ENCODE peak calls at places on chromosome 1, in five cellular contexts. O, M, H, R and E are unnamed samples.

GRCh38 chr1:44592208-44593145 is 81.8 kb downstream of the TMEM53 start:
- DNase-seq in O (peak), M (no peak), H (peak), R (no peak), E (no peak)

GRCh38 chr1:47585141-47585902 is 147.5 kb downstream of the FOXD2 start:
- DNase-seq in O (no peak), M (no peak), H (peak), R (no peak), E (no peak)

GRCh38 chr1:220879509-220880366 is 495 bp downstream of the HLX start:
- DNase-seq in O (no peak), M (peak), H (peak), R (no peak), E (peak)

GRCh38 chr1:228321478-228321877 is 85.2 kb downstream of the TRIM11 start:
- DNase-seq in O (no peak), M (no peak), H (no peak), R (no peak), E (no peak)

GRCh38 chr1:198560093-198560638 is 19.7 kb upstream of the ATP6V1G3 start:
- DNase-seq in O (no peak), M (no peak), H (no peak), R (no peak), E (peak)

GRCh38 chr1:9942399-9942938 is 722 bp downstream of the LZIC start:
- DNase-seq in O (peak), M (no peak), H (peak), R (peak), E (peak)

GRCh38 chr1:177082855-177083741 is 81.4 kb downstream of the ASTN1 start:
- DNase-seq in O (no peak), M (no peak), H (no peak), R (peak), E (no peak)

GRCh38 chr1:239816090-239816812 is 275.4 kb upstream of the FMN2 start:
- DNase-seq in O (no peak), M (peak), H (peak), R (peak), E (peak)

GRCh38 chr1:195105281-195105680 is 1503.0 kb downstream of the KCNT2 start:
- DNase-seq in O (no peak), M (no peak), H (no peak), R (no peak), E (no peak)

GRCh38 chr1:5748286-5749225 is 243.7 kb downstream of the NPHP4 start:
- DNase-seq in O (no peak), M (no peak), H (no peak), R (no peak), E (no peak)

GRCh38 chr1:209512821-209513220 is 70.7 kb upstream of the CAMK1G start:
- DNase-seq in O (no peak), M (no peak), H (no peak), R (no peak), E (no peak)

GRCh38 chr1:205172729-205173366 is 38.7 kb downstream of the DSTYK start:
- DNase-seq in O (no peak), M (no peak), H (no peak), R (peak), E (no peak)

GRCh38 chr1:51331206-51332100 is 1.1 kb upstream of the TTC39A start:
- DNase-seq in O (no peak), M (peak), H (peak), R (no peak), E (peak)

GRCh38 chr1:33327587-33328325 is 6.9 kb upstream of the A3GALT2 start:
- DNase-seq in O (peak), M (no peak), H (no peak), R (peak), E (no peak)

GRCh38 chr1:7596126-7596755 is 174.9 kb upstream of the VAMP3 start:
- DNase-seq in O (no peak), M (no peak), H (no peak), R (no peak), E (no peak)

GRCh38 chr1:2594001-2594640 is 7.5 kb downstream of the PRXL2B start:
- DNase-seq in O (no peak), M (no peak), H (no peak), R (no peak), E (peak)

GRCh38 chr1:117174851-117175250 is 35.9 kb downstream of the VTCN1 start:
- DNase-seq in O (no peak), M (no peak), H (no peak), R (no peak), E (no peak)

GRCh38 chr1:206839006-206839560 is 26.3 kb upstream of the IL20 start:
- DNase-seq in O (no peak), M (no peak), H (no peak), R (no peak), E (no peak)

GRCh38 chr1:9573723-9574122 is 15.0 kb upstream of the TMEM201 start:
- DNase-seq in O (no peak), M (no peak), H (peak), R (no peak), E (no peak)

GRCh38 chr1:236391008-236391407 is 3.1 kb upstream of the EDARADD start:
- DNase-seq in O (no peak), M (no peak), H (no peak), R (no peak), E (no peak)

GRCh38 chr1:54886724-54887664 is at the start of gene DHCR24:
- DNase-seq in O (peak), M (peak), H (peak), R (no peak), E (peak)

GRCh38 chr1:216261631-216262030 is 161.6 kb downstream of the USH2A start:
- DNase-seq in O (no peak), M (no peak), H (no peak), R (no peak), E (no peak)

GRCh38 chr1:43552813-43553212 is 22.1 kb downstream of the PTPRF start:
- DNase-seq in O (peak), M (no peak), H (no peak), R (peak), E (no peak)

GRCh38 chr1:85259866-85260345 is 444 bp upstream of the C1orf52 start:
- DNase-seq in O (no peak), M (no peak), H (peak), R (no peak), E (no peak)

GRCh38 chr1:232057217-232057895 is 430.8 kb downstream of the DISC1 start:
- DNase-seq in O (no peak), M (peak), H (no peak), R (no peak), E (no peak)

GRCh38 chr1:235455806-235456205 is 48.4 kb downstream of the B3GALNT2 start:
- DNase-seq in O (no peak), M (no peak), H (no peak), R (no peak), E (no peak)

GRCh38 chr1:161185732-161186311 is 8.5 kb upstream of the B4GALT3 start:
- DNase-seq in O (no peak), M (no peak), H (no peak), R (no peak), E (no peak)

GRCh38 chr1:109716121-109716520 is 4.1 kb downstream of the GSTM5 start:
- DNase-seq in O (no peak), M (no peak), H (peak), R (no peak), E (no peak)

GRCh38 chr1:8384577-8384976 is 66.7 kb downstream of the SLC45A1 start:
- DNase-seq in O (peak), M (no peak), H (no peak), R (no peak), E (no peak)

GRCh38 chr1:80053613-80054012 is 1047.1 kb upstream of the ADGRL4 start:
- DNase-seq in O (no peak), M (no peak), H (no peak), R (no peak), E (no peak)

GRCh38 chr1:31181515-31182343 is 58.0 kb downstream of the NKAIN1 start:
- DNase-seq in O (no peak), M (peak), H (peak), R (no peak), E (peak)

GRCh38 chr1:213119794-213120193 is 68.8 kb downstream of the RPS6KC1 start:
- DNase-seq in O (no peak), M (no peak), H (no peak), R (no peak), E (no peak)

GRCh38 chr1:25109527-25109926 is 122.8 kb downstream of the SYF2 start:
- DNase-seq in O (no peak), M (no peak), H (no peak), R (no peak), E (no peak)

GRCh38 chr1:68378296-68379084 is 71.3 kb downstream of the RPE65 start:
- DNase-seq in O (no peak), M (no peak), H (no peak), R (no peak), E (no peak)

GRCh38 chr1:247332215-247332900 is 691 bp upstream of the ZNF496 start:
- DNase-seq in O (no peak), M (peak), H (peak), R (no peak), E (peak)

GRCh38 chr1:235648407-235648907 is 1.1 kb downstream of the GNG4 start:
- DNase-seq in O (no peak), M (peak), H (peak), R (no peak), E (peak)

GRCh38 chr1:172680733-172681275 is 21.9 kb downstream of the FASLG start:
- DNase-seq in O (no peak), M (no peak), H (no peak), R (no peak), E (no peak)

GRCh38 chr1:10195570-10195969 is 14.8 kb upstream of the KIF1B start:
- DNase-seq in O (no peak), M (no peak), H (no peak), R (no peak), E (no peak)

GRCh38 chr1:154925335-154926170 is 11.0 kb downstream of the PMVK start:
- DNase-seq in O (no peak), M (no peak), H (no peak), R (no peak), E (no peak)